ENCODE peak calls at places on chromosomes 1 and 21, in five cellular contexts. V is K562, W is H1, O is HepG2, I is GM12878. H is an unnamed sample.

GRCh38 chr1:117582341-117582902 is 23.4 kb upstream of the TENT5C start:
- DNase-seq in I (no peak), O (no peak), V (no peak), W (no peak), H (no peak)

GRCh38 chr1:32001863-32002262 is 11.8 kb upstream of the KHDRBS1 start:
- DNase-seq in V (no peak), W (no peak), O (no peak), I (no peak), H (no peak)

GRCh38 chr1:194081444-194081843 is 895.0 kb upstream of the B3GALT2 start:
- DNase-seq in I (no peak), W (no peak), V (no peak), O (no peak), H (no peak)

GRCh38 chr1:43038232-43038929 is 79.7 kb upstream of the SLC2A1 start:
- DNase-seq in I (no peak), V (no peak), O (no peak), W (no peak), H (no peak)

GRCh38 chr1:230186003-230186863 is 119.2 kb downstream of the GALNT2 start:
- DNase-seq in W (no peak), O (peak; percentile 95), V (peak; percentile 40), I (no peak), H (peak; percentile 30)

GRCh38 chr21:41612674-41613250 is 104.8 kb upstream of the TMPRSS2 start:
- DNase-seq in O (peak; percentile 15), V (peak; percentile 71), I (no peak), W (peak; percentile 88), H (peak; percentile 79)

GRCh38 chr1:201789245-201789644 is 39.7 kb upstream of the IPO9 start:
- DNase-seq in V (no peak), W (no peak), O (no peak), I (no peak), H (no peak)

GRCh38 chr1:10888791-10889627 is 92.6 kb upstream of the CASZ1 start:
- DNase-seq in I (no peak), W (peak; percentile 62), O (no peak), V (no peak), H (no peak)

GRCh38 chr1:214678386-214678785 is 75.4 kb downstream of the CENPF start:
- DNase-seq in O (peak; percentile 96), W (no peak), I (no peak), V (no peak), H (no peak)

GRCh38 chr1:22837332-22837731 is 126.7 kb downstream of the EPHB2 start:
- DNase-seq in O (no peak), V (no peak), W (no peak), I (no peak), H (no peak)

GRCh38 chr1:58443986-58444603 is 102.4 kb downstream of the OMA1 start:
- DNase-seq in V (no peak), I (no peak), O (no peak), W (no peak), H (no peak)

GRCh38 chr1:173527151-173527826 is 50.2 kb downstream of the PRDX6 start:
- DNase-seq in I (no peak), W (no peak), O (no peak), V (peak; percentile 31), H (no peak)

GRCh38 chr1:169427081-169427611 is at the start of gene CCDC181:
- DNase-seq in W (peak; percentile 88), V (peak; percentile 6), I (peak; percentile 8), O (peak; percentile 3), H (peak; percentile 90)

GRCh38 chr1:203954293-203954692 is 92.9 kb downstream of the SNRPE start:
- DNase-seq in O (no peak), V (no peak), W (no peak), I (no peak), H (no peak)

GRCh38 chr1:63787875-63788274 is 14.1 kb downstream of the ROR1 start:
- DNase-seq in I (no peak), O (no peak), V (no peak), W (no peak), H (no peak)

GRCh38 chr1:153539395-153540093 is 1.2 kb downstream of the S100A5 start:
- DNase-seq in V (no peak), I (no peak), O (no peak), W (no peak), H (no peak)

GRCh38 chr1:67361646-67362045 is 54.0 kb downstream of the IL12RB2 start:
- DNase-seq in I (no peak), V (no peak), O (no peak), W (no peak), H (no peak)

GRCh38 chr1:36448530-36449051 is 1.7 kb downstream of the OSCP1 start:
- DNase-seq in O (no peak), V (peak; percentile 83), I (no peak), W (no peak), H (no peak)

GRCh38 chr1:229370601-229371021 is 27.8 kb upstream of the CCSAP start:
- DNase-seq in O (no peak), V (no peak), I (peak; percentile 27), W (no peak), H (no peak)

GRCh38 chr1:94757931-94758330 is 62.2 kb upstream of the SLC44A3 start:
- DNase-seq in O (no peak), W (no peak), V (no peak), I (no peak), H (peak; percentile 23)

GRCh38 chr1:25809283-25809926 is 9.4 kb downstream of the SELENON start:
- DNase-seq in V (no peak), I (no peak), O (no peak), W (no peak), H (no peak)

GRCh38 chr1:111334169-111334568 is 43.5 kb downstream of the CHIA start:
- DNase-seq in W (no peak), O (peak; percentile 50), V (peak; percentile 27), I (peak; percentile 33), H (peak; percentile 27)

GRCh38 chr1:208219098-208219658 is 25.0 kb downstream of the PLXNA2 start:
- DNase-seq in I (no peak), W (no peak), O (no peak), V (peak; percentile 42), H (no peak)

GRCh38 chr1:204803607-204804006 is 67.1 kb upstream of the NFASC start:
- DNase-seq in O (no peak), I (no peak), V (no peak), W (no peak), H (no peak)

GRCh38 chr1:228404107-228404720 is 2.4 kb downstream of the TRIM11 start:
- DNase-seq in I (no peak), V (no peak), W (no peak), O (no peak), H (no peak)

GRCh38 chr1:39438002-39438401 is 53.4 kb upstream of the BMP8A start:
- DNase-seq in V (no peak), I (no peak), W (no peak), O (no peak), H (no peak)

GRCh38 chr21:46214478-46215340 is 13.9 kb downstream of the LSS start:
- DNase-seq in W (no peak), V (no peak), I (no peak), O (no peak), H (no peak)

GRCh38 chr1:11535761-11536572 is 57.0 kb downstream of the DISP3 start:
- DNase-seq in W (no peak), O (peak; percentile 6), I (no peak), V (peak; percentile 49), H (no peak)

GRCh38 chr1:1616838-1617237 is 1.5 kb downstream of the MIB2 start:
- DNase-seq in O (no peak), V (no peak), I (no peak), W (no peak), H (no peak)

GRCh38 chr21:42624095-42624830 is 29.2 kb upstream of the PDE9A start:
- DNase-seq in V (no peak), W (no peak), I (no peak), O (peak; percentile 62), H (no peak)

GRCh38 chr1:96364576-96364975 is 357.0 kb upstream of the PTBP2 start:
- DNase-seq in O (no peak), V (no peak), I (no peak), W (no peak), H (no peak)

GRCh38 chr1:204650911-204651570 is 34.5 kb downstream of the LRRN2 start:
- DNase-seq in W (no peak), O (no peak), I (no peak), V (no peak), H (no peak)

GRCh38 chr1:46506470-46507219 is 17.0 kb downstream of the DMBX1 start:
- DNase-seq in I (no peak), V (peak; percentile 58), W (no peak), O (no peak), H (no peak)

GRCh38 chr1:213684454-213684853 is 303.3 kb upstream of the PROX1 start:
- DNase-seq in V (peak; percentile 66), O (no peak), W (no peak), I (no peak), H (no peak)

GRCh38 chr1:201647094-201647493 is 108.2 kb downstream of the NAV1 start:
- DNase-seq in W (no peak), I (no peak), V (no peak), O (no peak), H (no peak)

DNA sequence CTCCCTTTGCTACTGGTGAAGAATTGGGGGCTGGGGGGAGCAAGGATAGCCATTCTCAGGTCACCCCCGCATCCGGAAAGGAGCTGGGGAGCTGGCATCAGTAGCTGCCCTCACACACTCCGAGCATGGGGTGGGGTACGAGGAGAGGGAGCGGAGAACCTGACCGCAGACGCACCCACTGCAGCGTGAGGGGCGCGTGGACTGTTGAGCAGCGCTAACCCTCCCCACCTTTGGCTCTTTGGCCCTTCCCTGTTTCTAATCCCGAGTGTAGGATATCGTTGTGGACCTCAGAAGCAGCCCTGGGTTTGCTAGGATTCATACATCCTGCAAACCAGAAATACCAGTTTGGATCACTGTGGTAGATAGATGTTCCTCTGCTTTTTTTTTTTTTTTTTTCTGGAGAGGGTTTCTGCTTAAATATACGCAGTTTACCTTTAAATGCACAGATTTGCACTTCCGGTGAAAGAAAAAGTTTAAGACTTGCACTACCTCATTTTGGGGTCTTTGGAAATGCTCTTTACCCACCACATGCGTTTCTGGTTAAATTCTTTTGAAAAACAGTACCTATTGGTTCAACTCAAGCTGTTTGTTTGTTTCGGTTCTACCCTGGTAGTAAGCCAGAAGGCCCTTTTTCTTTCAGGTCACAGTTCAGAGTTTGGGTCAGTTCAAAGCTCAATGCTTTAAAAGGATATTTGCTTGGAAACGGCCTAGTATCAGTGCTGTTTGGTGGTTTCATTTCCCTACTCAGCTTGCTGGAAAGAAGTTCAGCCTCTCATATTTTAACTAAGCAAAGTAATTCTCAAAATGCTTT is 821 bp downstream of the DDI2 start:
- DNase-seq in O (peak; percentile 74), V (peak; percentile 63), W (peak; percentile 71), I (peak; percentile 49), H (no peak)
- TF ChIP-seq ATF3 in O (no peak), V (no peak), W (no peak), I (no peak), H (no peak)

GRCh38 chr1:107140703-107141490 is at the start of gene NTNG1:
- DNase-seq in O (no peak), V (no peak), I (no peak), W (peak; percentile 69), H (peak; percentile 53)
- TF ChIP-seq ATF3 in O (no peak), V (no peak), I (no peak), W (no peak), H (no peak)

GRCh38 chr1:77797991-77798390 is 18.5 kb downstream of the MIGA1 start:
- DNase-seq in V (no peak), I (no peak), O (no peak), W (no peak), H (no peak)

GRCh38 chr1:77802026-77802425 is 22.6 kb downstream of the MIGA1 start:
- DNase-seq in W (no peak), I (no peak), O (no peak), V (no peak), H (no peak)

GRCh38 chr1:77803371-77803770 is 23.9 kb downstream of the MIGA1 start:
- DNase-seq in I (no peak), O (no peak), W (no peak), V (no peak), H (no peak)
- TF ChIP-seq ATF3 in I (no peak), O (no peak), W (no peak), V (no peak), H (no peak)

GRCh38 chr1:30101477-30102227 is 621.7 kb downstream of the MATN1 start:
- DNase-seq in V (peak; percentile 53), O (no peak), W (peak; percentile 81), I (no peak), H (peak; percentile 66)
- TF ChIP-seq ATF3 in V (no peak), O (no peak), W (no peak), I (no peak), H (no peak)

H was measured in WTC11.